ENCODE peak calls at places on chromosomes 4 and X, in four cellular contexts. Z is foreskin keratinocyte, N is uterus, Q is endothelial cell of umbilical vein. F is an unnamed sample.

GRCh38 chrX:130082244-130083106 is 27.8 kb downstream of the ELF4 start:
- DNase-seq in Z (no peak), N (peak), Q (no peak), F (no peak)

GRCh38 chrX:12240491-12240890 is 102.2 kb downstream of the FRMPD4 start:
- DNase-seq in Z (no peak), N (no peak), Q (no peak), F (no peak)

GRCh38 chr4:26281876-26282275 is 38.9 kb upstream of the RBPJ start:
- DNase-seq in Z (no peak), N (no peak), Q (no peak), F (no peak)

GRCh38 chr4:30719363-30720020 is 677 bp upstream of the PCDH7 start:
- DNase-seq in Z (no peak), N (peak), Q (peak), F (peak)

GRCh38 chr4:76950052-76950845 is 697 bp downstream of the SEPTIN11 start:
- DNase-seq in Z (peak), N (peak), Q (peak), F (no peak)

GRCh38 chr4:3874525-3875110 is 108.4 kb downstream of the ADRA2C start:
- DNase-seq in Z (no peak), N (no peak), Q (no peak), F (no peak)

GRCh38 chr4:78446607-78447006 is 105.0 kb upstream of the ANXA3 start:
- DNase-seq in Z (no peak), N (no peak), Q (no peak), F (no peak)

GRCh38 chrX:109954955-109955354 is 48.0 kb upstream of the TMEM164 start:
- DNase-seq in Z (no peak), N (no peak), Q (peak), F (no peak)

GRCh38 chrX:103825881-103826280 is 6.2 kb downstream of the RAB9B start:
- DNase-seq in Z (no peak), N (no peak), Q (no peak), F (no peak)

GRCh38 chrX:56788717-56789122 is 59.7 kb downstream of the NBDY start:
- DNase-seq in Z (no peak), N (peak), Q (no peak), F (no peak)

GRCh38 chr4:159191989-159192388 is 89.1 kb downstream of the RAPGEF2 start:
- DNase-seq in Z (peak), N (no peak), Q (peak), F (peak)

GRCh38 chr4:71860643-71861042 is 76.8 kb upstream of the GC start:
- DNase-seq in Z (no peak), N (no peak), Q (no peak), F (no peak)

GRCh38 chr4:152935661-152936445 is at the start of gene FHDC1:
- DNase-seq in Z (peak), N (no peak), Q (no peak), F (no peak)

GRCh38 chr4:168633071-168633470 is 136.2 kb downstream of the PALLD start:
- DNase-seq in Z (no peak), N (no peak), Q (no peak), F (no peak)

GRCh38 chr4:116217781-116218180 is 867.6 kb downstream of the TRAM1L1 start:
- DNase-seq in Z (peak), N (no peak), Q (peak), F (no peak)

GRCh38 chrX:137545711-137546651 is 19.9 kb upstream of the ZIC3 start:
- DNase-seq in Z (no peak), N (no peak), Q (no peak), F (no peak)

GRCh38 chr4:174464949-174465348 is 57.3 kb downstream of the HPGD start:
- DNase-seq in Z (no peak), N (no peak), Q (no peak), F (no peak)

GRCh38 chr4:94457692-94458106 is 6.0 kb downstream of the PDLIM5 start:
- DNase-seq in Z (no peak), N (no peak), Q (peak), F (no peak)

GRCh38 chr4:185421366-185422124 is 4.2 kb downstream of the UFSP2 start:
- DNase-seq in Z (no peak), N (no peak), Q (no peak), F (peak)

GRCh38 chrX:103344606-103345005 is 11.7 kb upstream of the TCEAL9 start:
- DNase-seq in Z (no peak), N (no peak), Q (peak), F (no peak)

GRCh38 chr4:29983890-29984289 is 736.3 kb upstream of the PCDH7 start:
- DNase-seq in Z (no peak), N (no peak), Q (no peak), F (no peak)

GRCh38 chr4:31078661-31079060 is 358.5 kb downstream of the PCDH7 start:
- DNase-seq in Z (no peak), N (no peak), Q (no peak), F (no peak)

GRCh38 chrX:100407784-100408642 is 2.1 kb downstream of the PCDH19 start:
- DNase-seq in Z (no peak), N (no peak), Q (peak), F (no peak)

GRCh38 chr4:142396279-142396678 is 449.8 kb downstream of the INPP4B start:
- DNase-seq in Z (no peak), N (no peak), Q (peak), F (no peak)

GRCh38 chr4:184420881-184421416 is 53.4 kb downstream of the IRF2 start:
- DNase-seq in Z (no peak), N (no peak), Q (no peak), F (no peak)

GRCh38 chr4:168409089-168409801 is 71.0 kb downstream of the DDX60L start:
- DNase-seq in Z (peak), N (no peak), Q (peak), F (no peak)

DNA sequence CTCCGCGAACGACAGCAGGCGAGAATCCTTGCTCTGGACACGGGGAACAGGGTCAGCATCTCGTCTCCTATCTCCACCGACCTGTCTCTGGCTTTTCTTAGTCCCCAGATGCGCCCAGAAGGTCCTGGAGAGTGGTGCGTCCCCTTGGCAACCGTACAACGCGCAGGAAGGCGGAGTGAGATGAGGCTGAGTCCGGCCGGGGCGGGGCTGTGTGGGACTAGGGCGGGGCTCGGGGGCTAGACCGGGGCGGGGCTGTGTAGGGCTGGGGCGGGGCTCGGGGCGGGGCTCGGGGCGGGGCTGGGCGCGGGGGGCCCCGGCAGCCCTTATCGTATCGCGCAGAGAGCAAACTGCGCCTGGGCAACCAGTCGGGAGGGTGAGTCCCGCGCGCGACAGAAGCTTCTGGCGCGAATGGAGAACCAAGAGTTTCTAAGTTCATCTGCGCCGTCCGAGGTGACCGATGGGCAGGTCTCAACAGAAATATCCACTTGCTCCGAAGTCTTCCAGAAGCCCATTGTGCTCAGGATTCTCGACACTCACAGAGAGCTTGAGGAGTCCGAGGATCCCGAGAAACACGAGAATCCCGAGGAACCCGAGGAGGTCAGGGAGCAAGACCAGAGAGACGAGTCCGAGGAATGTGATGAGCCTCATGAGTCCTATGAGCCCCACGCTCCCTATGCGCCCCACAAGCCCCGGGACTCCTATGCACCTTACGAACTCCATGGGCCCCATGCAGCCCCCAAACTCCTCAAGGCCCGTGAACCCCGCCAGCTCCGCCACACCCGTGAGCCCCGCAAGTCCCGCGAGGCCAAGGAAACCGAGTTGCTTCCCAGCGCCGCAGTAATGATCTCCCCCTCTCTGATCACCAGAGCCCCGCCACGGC is 24.9 kb downstream of the ARL9 start:
- DNase-seq in Z (peak), N (peak), Q (peak), F (peak)
- H3K27ac ChIP-seq in Z (peak), N (peak), Q (no peak), F (peak)

GRCh38 chr4:119016636-119017035 is 119.0 kb upstream of the MYOZ2 start:
- DNase-seq in Z (no peak), N (no peak), Q (no peak), F (no peak)
- H3K27ac ChIP-seq in Z (no peak), N (peak), Q (no peak), F (no peak)

GRCh38 chr4:53365121-53365485 is 758 bp downstream of the SCFD2 start:
- DNase-seq in Z (peak), N (no peak), Q (no peak), F (no peak)

GRCh38 chr4:53365486-53366300 is at the start of gene SCFD2:
- DNase-seq in Z (peak), N (peak), Q (peak), F (peak)

GRCh38 chr4:53364624-53365023 is 1.2 kb downstream of the SCFD2 start:
- DNase-seq in Z (no peak), N (no peak), Q (no peak), F (no peak)

GRCh38 chr4:53362093-53362492 is 3.8 kb downstream of the SCFD2 start:
- DNase-seq in Z (no peak), N (no peak), Q (no peak), F (no peak)

DNA sequence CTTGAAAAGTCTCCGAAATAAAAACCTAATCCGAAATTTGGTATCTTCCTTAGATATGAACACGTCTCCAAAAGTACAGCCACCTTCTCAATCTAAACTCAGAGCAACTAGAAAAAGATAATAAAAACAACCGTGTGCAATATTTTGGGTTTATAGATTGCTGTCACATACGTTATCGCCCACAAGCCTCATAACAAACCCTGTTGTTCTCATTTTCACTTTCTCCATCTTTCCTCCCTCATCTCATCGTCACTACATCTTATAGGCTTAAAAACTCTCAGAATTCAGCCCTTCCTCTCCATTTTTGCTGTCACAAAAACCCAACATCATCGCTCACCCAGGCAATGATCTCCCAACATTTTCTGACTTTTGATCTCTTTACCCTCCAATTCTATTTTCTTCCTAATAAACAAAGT is 448 bp upstream of the SCFD2 start:
- DNase-seq in Z (no peak), N (no peak), Q (no peak), F (no peak)
- H3K27ac ChIP-seq in Z (no peak), N (peak), Q (peak), F (no peak)

GRCh38 chr4:121073672-121074386 is 1.5 kb upstream of the NDNF start:
- DNase-seq in Z (no peak), N (no peak), Q (no peak), F (no peak)
- H3K27ac ChIP-seq in Z (no peak), N (no peak), Q (no peak), F (no peak)

GRCh38 chrX:1516596-1517104 is 20.3 kb downstream of the P2RY8 start:
- DNase-seq in Z (no peak), N (no peak), Q (no peak), F (no peak)

GRCh38 chrX:1521459-1521956 is 15.5 kb downstream of the P2RY8 start:
- DNase-seq in Z (no peak), N (no peak), Q (no peak), F (no peak)

GRCh38 chrX:1520350-1520749 is 16.6 kb downstream of the P2RY8 start:
- DNase-seq in Z (no peak), N (no peak), Q (no peak), F (no peak)

GRCh38 chrX:1518512-1518911 is 18.5 kb downstream of the P2RY8 start:
- DNase-seq in Z (no peak), N (no peak), Q (no peak), F (no peak)

GRCh38 chrX:1519022-1519497 is 17.9 kb downstream of the P2RY8 start:
- DNase-seq in Z (no peak), N (no peak), Q (no peak), F (no peak)
- H3K27ac ChIP-seq in Z (no peak), N (no peak), Q (no peak), F (no peak)